ENCODE peak calls at places on chromosomes 3 and 15, in nine cellular contexts. One of them, this sample, is unnamed.

GRCh38 chr15:78167227-78167888 is 18.2 kb downstream of the IDH3A start:
- DNase-seq in adrenal gland: no peak
- DNase-seq in breast epithelium: no peak
- DNase-seq in Panc1: no peak
- DNase-seq in uterus: no peak
- DNase-seq in AG09309: no peak
- DNase-seq in suprapubic skin: no peak
- DNase-seq in PC-9: no peak
- DNase-seq in ovary: no peak
- DNase-seq in this sample: no peak

GRCh38 chr3:39506863-39507262 is 39.4 kb downstream of the MOBP start:
- DNase-seq in Panc1: no peak
- DNase-seq in suprapubic skin: no peak
- DNase-seq in ovary: no peak
- DNase-seq in PC-9: no peak
- DNase-seq in adrenal gland: no peak
- DNase-seq in breast epithelium: no peak
- DNase-seq in uterus: no peak
- DNase-seq in AG09309: no peak
- DNase-seq in this sample: no peak

GRCh38 chr3:129507181-129507831 is 21.1 kb upstream of the RHO start:
- DNase-seq in PC-9: no peak
- DNase-seq in ovary: no peak
- DNase-seq in uterus: no peak
- DNase-seq in AG09309: no peak
- DNase-seq in Panc1: no peak
- DNase-seq in adrenal gland: no peak
- DNase-seq in breast epithelium: no peak
- DNase-seq in suprapubic skin: no peak
- DNase-seq in this sample: no peak

GRCh38 chr3:191409791-191410359 is 51.1 kb upstream of the PYDC2 start:
- DNase-seq in uterus: no peak
- DNase-seq in Panc1: no peak
- DNase-seq in ovary: no peak
- DNase-seq in PC-9: no peak
- DNase-seq in adrenal gland: no peak
- DNase-seq in breast epithelium: no peak
- DNase-seq in suprapubic skin: no peak
- DNase-seq in AG09309: no peak
- DNase-seq in this sample: no peak

GRCh38 chr15:26119322-26119721 is 256.2 kb upstream of the ATP10A start:
- DNase-seq in uterus: no peak
- DNase-seq in AG09309: no peak
- DNase-seq in breast epithelium: no peak
- DNase-seq in PC-9: no peak
- DNase-seq in Panc1: no peak
- DNase-seq in suprapubic skin: no peak
- DNase-seq in adrenal gland: no peak
- DNase-seq in ovary: no peak
- DNase-seq in this sample: no peak

GRCh38 chr3:17741621-17742091 is 775 bp downstream of the TBC1D5 start:
- DNase-seq in adrenal gland: peak
- DNase-seq in uterus: no peak
- DNase-seq in Panc1: no peak
- DNase-seq in PC-9: peak
- DNase-seq in breast epithelium: no peak
- DNase-seq in ovary: no peak
- DNase-seq in AG09309: no peak
- DNase-seq in suprapubic skin: no peak
- DNase-seq in this sample: no peak

GRCh38 chr3:16740531-16740930 is 135.3 kb upstream of the DAZL start:
- DNase-seq in PC-9: no peak
- DNase-seq in ovary: no peak
- DNase-seq in breast epithelium: no peak
- DNase-seq in adrenal gland: no peak
- DNase-seq in Panc1: no peak
- DNase-seq in suprapubic skin: no peak
- DNase-seq in uterus: no peak
- DNase-seq in AG09309: no peak
- DNase-seq in this sample: no peak

GRCh38 chr3:48877671-48878070 is 21.0 kb downstream of the SLC25A20 start:
- DNase-seq in uterus: no peak
- DNase-seq in suprapubic skin: no peak
- DNase-seq in breast epithelium: no peak
- DNase-seq in ovary: no peak
- DNase-seq in AG09309: no peak
- DNase-seq in Panc1: no peak
- DNase-seq in PC-9: no peak
- DNase-seq in adrenal gland: no peak
- DNase-seq in this sample: peak

GRCh38 chr3:43215138-43215537 is 71.2 kb upstream of the SNRK start:
- DNase-seq in adrenal gland: no peak
- DNase-seq in suprapubic skin: no peak
- DNase-seq in AG09309: no peak
- DNase-seq in PC-9: no peak
- DNase-seq in Panc1: no peak
- DNase-seq in breast epithelium: no peak
- DNase-seq in uterus: no peak
- DNase-seq in ovary: no peak
- DNase-seq in this sample: peak

GRCh38 chr3:188214442-188214841 is 60.5 kb downstream of the LPP start:
- DNase-seq in uterus: no peak
- DNase-seq in AG09309: no peak
- DNase-seq in ovary: no peak
- DNase-seq in adrenal gland: no peak
- DNase-seq in PC-9: no peak
- DNase-seq in Panc1: no peak
- DNase-seq in suprapubic skin: no peak
- DNase-seq in breast epithelium: no peak
- DNase-seq in this sample: no peak

GRCh38 chr3:190495796-190496195 is 18.1 kb upstream of the IL1RAP start:
- DNase-seq in uterus: no peak
- DNase-seq in ovary: no peak
- DNase-seq in AG09309: no peak
- DNase-seq in suprapubic skin: no peak
- DNase-seq in PC-9: no peak
- DNase-seq in adrenal gland: no peak
- DNase-seq in Panc1: no peak
- DNase-seq in breast epithelium: no peak
- DNase-seq in this sample: peak

GRCh38 chr15:101105059-101105851 is 146.6 kb downstream of the CHSY1 start:
- DNase-seq in ovary: no peak
- DNase-seq in PC-9: no peak
- DNase-seq in uterus: no peak
- DNase-seq in breast epithelium: no peak
- DNase-seq in adrenal gland: no peak
- DNase-seq in Panc1: no peak
- DNase-seq in AG09309: no peak
- DNase-seq in suprapubic skin: no peak
- DNase-seq in this sample: no peak

GRCh38 chr3:114411811-114412803 is 118.3 kb downstream of the TIGIT start:
- DNase-seq in uterus: no peak
- DNase-seq in suprapubic skin: no peak
- DNase-seq in breast epithelium: no peak
- DNase-seq in AG09309: no peak
- DNase-seq in Panc1: no peak
- DNase-seq in ovary: no peak
- DNase-seq in PC-9: peak
- DNase-seq in adrenal gland: peak
- DNase-seq in this sample: peak

DNA sequence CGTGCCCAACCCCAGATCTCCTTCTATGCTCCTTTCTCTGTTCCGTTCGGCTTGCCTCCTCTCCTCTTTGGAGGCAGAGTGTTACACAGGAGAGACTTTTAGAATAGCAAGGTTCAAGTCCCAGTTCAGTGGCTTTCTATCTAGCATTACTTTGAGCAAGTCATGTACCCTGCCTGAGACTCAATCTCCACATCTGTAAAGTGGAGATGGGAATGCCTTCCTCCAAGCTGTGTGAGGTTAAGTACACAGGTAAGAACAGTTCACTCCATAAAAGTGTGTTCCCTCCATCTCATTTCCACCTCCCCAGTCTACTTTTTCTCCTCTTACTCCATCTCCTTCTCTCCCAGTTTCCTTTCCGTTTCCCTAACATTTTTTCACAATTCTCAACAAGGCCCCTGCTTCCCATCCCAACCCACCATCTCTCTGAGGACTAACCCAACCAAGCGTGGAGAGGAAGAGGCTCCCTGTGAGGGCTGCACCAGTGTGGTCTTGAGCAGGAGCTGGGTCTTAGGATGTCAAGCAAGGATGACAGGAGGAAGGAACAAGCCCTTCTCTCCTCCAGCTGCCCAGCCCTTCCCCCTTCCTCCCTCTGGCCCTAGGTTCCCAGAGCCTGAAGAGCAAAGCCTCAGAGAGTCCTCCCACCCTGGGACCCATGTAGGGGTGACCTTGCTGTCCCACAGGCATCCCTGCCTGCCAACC is 6.4 kb downstream of the ATP8B4 start:
- DNase-seq in suprapubic skin: no peak
- DNase-seq in Panc1: no peak
- DNase-seq in PC-9: no peak
- DNase-seq in AG09309: no peak
- DNase-seq in ovary: no peak
- DNase-seq in uterus: no peak
- DNase-seq in breast epithelium: no peak
- DNase-seq in adrenal gland: no peak
- DNase-seq in this sample: no peak
- H3K4me3 ChIP-seq in suprapubic skin: no peak
- H3K4me3 ChIP-seq in Panc1: no peak
- H3K4me3 ChIP-seq in PC-9: no peak
- H3K4me3 ChIP-seq in AG09309: no peak
- H3K4me3 ChIP-seq in ovary: no peak
- H3K4me3 ChIP-seq in uterus: no peak
- H3K4me3 ChIP-seq in breast epithelium: no peak
- H3K4me3 ChIP-seq in adrenal gland: peak
- H3K4me3 ChIP-seq in this sample: no peak

DNA sequence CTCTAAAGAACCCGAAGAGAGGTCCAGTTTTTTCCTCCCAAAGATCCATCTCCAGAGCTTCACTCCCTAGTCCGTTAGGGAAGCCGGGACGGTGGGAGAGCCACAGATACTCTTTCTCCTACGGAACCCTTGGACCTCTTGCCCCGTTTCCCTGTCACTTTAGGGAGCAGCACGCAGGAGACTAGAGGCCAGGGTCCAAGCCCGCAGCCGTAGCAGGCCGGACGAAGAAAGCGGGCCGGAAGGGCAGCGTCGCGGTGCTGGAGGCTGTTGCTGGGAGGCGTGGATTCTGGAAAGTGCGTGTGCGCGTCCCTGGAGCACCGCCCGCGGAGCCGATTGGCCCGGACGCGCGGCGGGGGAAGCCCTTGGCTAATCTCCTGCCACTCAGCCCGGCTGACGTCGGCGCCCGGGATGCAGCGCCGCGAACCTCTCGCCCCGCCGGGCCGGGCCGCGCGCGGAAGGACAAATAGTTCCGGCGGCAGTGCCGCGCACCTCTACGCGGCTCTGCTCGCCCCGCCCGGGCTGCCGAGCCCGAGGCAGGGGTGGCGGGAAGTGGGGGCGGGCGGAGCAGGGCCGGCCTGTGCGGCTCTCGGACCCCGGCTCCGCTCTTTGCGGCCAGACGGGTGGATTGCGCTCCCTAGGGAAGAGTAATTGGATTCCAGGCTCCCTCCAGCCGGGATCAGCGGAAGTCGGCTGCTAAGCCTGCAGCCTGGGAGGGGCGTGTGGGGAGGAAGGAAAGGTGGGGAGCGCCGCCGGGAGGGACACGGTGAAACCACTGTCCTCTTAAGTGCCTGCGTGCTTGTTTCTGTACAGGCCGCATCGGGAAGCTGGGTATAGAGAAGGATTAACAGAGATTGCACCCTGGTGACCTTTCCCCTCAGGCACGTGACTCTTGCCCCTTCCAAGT is 31.3 kb upstream of the TCF12 start:
- DNase-seq in adrenal gland: peak
- DNase-seq in uterus: peak
- DNase-seq in ovary: peak
- DNase-seq in Panc1: peak
- DNase-seq in AG09309: peak
- DNase-seq in PC-9: peak
- DNase-seq in breast epithelium: peak
- DNase-seq in suprapubic skin: peak
- DNase-seq in this sample: peak
- TF ChIP-seq CTCF in adrenal gland: no peak
- TF ChIP-seq CTCF in uterus: peak
- TF ChIP-seq CTCF in ovary: no peak
- TF ChIP-seq CTCF in Panc1: no peak
- TF ChIP-seq CTCF in AG09309: peak
- TF ChIP-seq CTCF in PC-9: no peak
- TF ChIP-seq CTCF in breast epithelium: peak
- TF ChIP-seq CTCF in suprapubic skin: no peak
- TF ChIP-seq CTCF in this sample: no peak

GRCh38 chr15:68278345-68279217 is 1.0 kb downstream of the FEM1B start:
- DNase-seq in suprapubic skin: no peak
- DNase-seq in Panc1: no peak
- DNase-seq in uterus: no peak
- DNase-seq in AG09309: no peak
- DNase-seq in adrenal gland: peak
- DNase-seq in breast epithelium: no peak
- DNase-seq in ovary: no peak
- DNase-seq in PC-9: peak
- DNase-seq in this sample: peak

GRCh38 chr15:68276668-68277067 is 877 bp upstream of the FEM1B start:
- DNase-seq in ovary: no peak
- DNase-seq in Panc1: no peak
- DNase-seq in PC-9: no peak
- DNase-seq in AG09309: no peak
- DNase-seq in breast epithelium: no peak
- DNase-seq in uterus: no peak
- DNase-seq in adrenal gland: no peak
- DNase-seq in suprapubic skin: no peak
- DNase-seq in this sample: no peak

GRCh38 chr15:68277605-68278344 is at the start of gene FEM1B:
- DNase-seq in ovary: peak
- DNase-seq in breast epithelium: peak
- DNase-seq in uterus: peak
- DNase-seq in Panc1: peak
- DNase-seq in adrenal gland: peak
- DNase-seq in suprapubic skin: peak
- DNase-seq in AG09309: peak
- DNase-seq in PC-9: peak
- DNase-seq in this sample: peak

GRCh38 chr15:68275165-68275746 is 2.3 kb upstream of the FEM1B start:
- DNase-seq in Panc1: no peak
- DNase-seq in breast epithelium: peak
- DNase-seq in suprapubic skin: no peak
- DNase-seq in ovary: no peak
- DNase-seq in adrenal gland: no peak
- DNase-seq in uterus: no peak
- DNase-seq in PC-9: peak
- DNase-seq in AG09309: no peak
- DNase-seq in this sample: peak

GRCh38 chr15:68277131-68277604 is 377 bp upstream of the FEM1B start:
- DNase-seq in adrenal gland: peak
- DNase-seq in PC-9: no peak
- DNase-seq in ovary: no peak
- DNase-seq in Panc1: no peak
- DNase-seq in AG09309: no peak
- DNase-seq in uterus: no peak
- DNase-seq in breast epithelium: no peak
- DNase-seq in suprapubic skin: no peak
- DNase-seq in this sample: peak
- H3K4me3 ChIP-seq in adrenal gland: peak
- H3K4me3 ChIP-seq in PC-9: peak
- H3K4me3 ChIP-seq in ovary: peak
- H3K4me3 ChIP-seq in Panc1: peak
- H3K4me3 ChIP-seq in AG09309: peak
- H3K4me3 ChIP-seq in uterus: peak
- H3K4me3 ChIP-seq in breast epithelium: peak
- H3K4me3 ChIP-seq in suprapubic skin: peak
- H3K4me3 ChIP-seq in this sample: peak

GRCh38 chr15:68829068-68829467 is 8.4 kb upstream of the ANP32A start:
- DNase-seq in Panc1: no peak
- DNase-seq in suprapubic skin: no peak
- DNase-seq in AG09309: no peak
- DNase-seq in ovary: no peak
- DNase-seq in breast epithelium: no peak
- DNase-seq in PC-9: no peak
- DNase-seq in adrenal gland: no peak
- DNase-seq in uterus: no peak
- DNase-seq in this sample: peak
- TF ChIP-seq CTCF in Panc1: peak
- TF ChIP-seq CTCF in suprapubic skin: peak
- TF ChIP-seq CTCF in AG09309: peak
- TF ChIP-seq CTCF in ovary: no peak
- TF ChIP-seq CTCF in breast epithelium: no peak
- TF ChIP-seq CTCF in PC-9: no peak
- TF ChIP-seq CTCF in adrenal gland: peak
- TF ChIP-seq CTCF in uterus: peak
- TF ChIP-seq CTCF in this sample: peak

This sample was measured in epithelial cell of esophagus.